ENCODE peak calls at places on chromosome 15, in five cellular contexts. K is pancreas, S is ovary, D is MCF 10A, A is iris pigment epithelial cell. F is an unnamed sample.
A peak's percentile ranks its signal among the peaks of the same experiment; 100 is the strongest.

GRCh38 chr15:60362318-60363023 is 35.3 kb downstream of the ANXA2 start:
- DNase-seq in D (peak; percentile 74), A (peak; percentile 81), K (no peak), S (no peak), F (peak; percentile 45)

GRCh38 chr15:85168642-85169173 is 187.1 kb downstream of the PDE8A start:
- DNase-seq in K (peak; percentile 81), D (peak; percentile 51), A (peak; percentile 23), S (no peak), F (peak; percentile 86)

GRCh38 chr15:58551764-58552504 is 120.1 kb downstream of the LIPC start:
- DNase-seq in S (peak; percentile 34), K (no peak), A (peak; percentile 99), D (peak; percentile 93), F (peak; percentile 29)

GRCh38 chr15:35958021-35958420 is 412.1 kb upstream of the DPH6 start:
- DNase-seq in S (no peak), D (no peak), K (no peak), A (peak; percentile 31), F (no peak)

GRCh38 chr15:90174140-90174891 is 26.8 kb upstream of the SEMA4B start:
- DNase-seq in A (peak; percentile 14), K (peak; percentile 82), S (peak; percentile 87), D (peak; percentile 81), F (no peak)

GRCh38 chr15:63509933-63510547 is 5.6 kb downstream of the USP3 start:
- DNase-seq in A (peak; percentile 77), K (no peak), S (no peak), D (peak; percentile 56), F (no peak)

GRCh38 chr15:36877796-36878744 is 222.3 kb downstream of the MEIS2 start:
- DNase-seq in A (no peak), S (no peak), K (no peak), D (no peak), F (no peak)

GRCh38 chr15:30991301-30992072 is at the start of gene MTMR10:
- DNase-seq in D (peak; percentile 65), K (peak; percentile 89), A (peak; percentile 75), S (peak; percentile 36), F (peak; percentile 90)

GRCh38 chr15:39204031-39204430 is 376.8 kb upstream of the THBS1 start:
- DNase-seq in K (no peak), D (no peak), A (peak; percentile 76), S (no peak), F (no peak)

GRCh38 chr15:57156210-57156887 is 220.0 kb upstream of the CGNL1 start:
- DNase-seq in S (no peak), K (no peak), A (no peak), D (no peak), F (no peak)

GRCh38 chr15:80106051-80106450 is 46.6 kb downstream of the ZFAND6 start:
- DNase-seq in D (peak; percentile 52), A (peak; percentile 63), K (no peak), S (no peak), F (no peak)

GRCh38 chr15:69394556-69395282 is 19.4 kb upstream of the KIF23 start:
- DNase-seq in D (peak; percentile 72), K (peak; percentile 96), S (peak; percentile 82), A (peak; percentile 67), F (peak; percentile 81)

GRCh38 chr15:96361309-96362000 is 31.0 kb downstream of the NR2F2 start:
- DNase-seq in S (no peak), K (no peak), D (no peak), A (no peak), F (no peak)

GRCh38 chr15:92634046-92634445 is 21.5 kb downstream of the FAM174B start:
- DNase-seq in A (no peak), S (no peak), D (no peak), K (no peak), F (no peak)

GRCh38 chr15:70752142-70752754 is 11.1 kb downstream of the UACA start:
- DNase-seq in A (peak; percentile 40), S (no peak), D (no peak), K (no peak), F (no peak)

GRCh38 chr15:61401903-61402698 is 173.0 kb upstream of the RORA start:
- DNase-seq in K (no peak), A (no peak), D (no peak), S (no peak), F (no peak)

GRCh38 chr15:64845183-64845611 is 3.5 kb downstream of the PLEKHO2 start:
- DNase-seq in S (peak; percentile 43), K (no peak), A (no peak), D (no peak), F (no peak)

GRCh38 chr15:36737430-36737891 is 158.0 kb downstream of the CDIN1 start:
- DNase-seq in S (no peak), K (no peak), D (peak; percentile 1), A (peak; percentile 63), F (peak; percentile 42)

GRCh38 chr15:26073430-26074333 is 210.6 kb upstream of the ATP10A start:
- DNase-seq in D (no peak), A (no peak), K (no peak), S (no peak), F (no peak)

GRCh38 chr15:39628821-39629220 is 47.9 kb downstream of the THBS1 start:
- DNase-seq in S (no peak), K (no peak), D (no peak), A (no peak), F (no peak)

GRCh38 chr15:30896211-30896606 is 7.5 kb upstream of the FAN1 start:
- DNase-seq in K (no peak), S (no peak), A (no peak), D (no peak), F (no peak)

GRCh38 chr15:59687831-59688230 is 1.3 kb downstream of the BNIP2 start:
- DNase-seq in A (peak; percentile 64), D (peak; percentile 2), K (no peak), S (no peak), F (peak; percentile 18)

GRCh38 chr15:39682366-39682765 is 100.3 kb downstream of the FSIP1 start:
- DNase-seq in K (no peak), D (no peak), A (peak; percentile 26), S (no peak), F (no peak)

GRCh38 chr15:68993276-68993675 is 21.2 kb upstream of the NOX5 start:
- DNase-seq in S (no peak), A (no peak), K (no peak), D (no peak), F (no peak)

GRCh38 chr15:70669966-70670658 is 93.2 kb downstream of the UACA start:
- DNase-seq in D (no peak), A (no peak), S (no peak), K (no peak), F (no peak)

GRCh38 chr15:63042879-63043340 is 363 bp downstream of the TPM1 start:
- DNase-seq in K (peak; percentile 73), A (peak; percentile 59), D (peak; percentile 40), S (no peak), F (no peak)

GRCh38 chr15:31465083-31465955 is 138.7 kb downstream of the KLF13 start:
- DNase-seq in K (no peak), A (no peak), D (peak; percentile 80), S (no peak), F (peak; percentile 88)

GRCh38 chr15:44153352-44153751 is 41.7 kb downstream of the FRMD5 start:
- DNase-seq in S (no peak), D (no peak), K (no peak), A (no peak), F (no peak)

GRCh38 chr15:66854012-66854965 is 152.3 kb downstream of the SMAD6 start:
- DNase-seq in K (no peak), S (no peak), A (no peak), D (no peak), F (no peak)

GRCh38 chr15:38842991-38843610 is 278.5 kb upstream of the RASGRP1 start:
- DNase-seq in D (no peak), K (no peak), S (no peak), A (peak; percentile 30), F (no peak)

GRCh38 chr15:92012368-92012629 is 158.8 kb downstream of the SLCO3A1 start:
- DNase-seq in S (no peak), D (no peak), K (no peak), A (no peak), F (no peak)

GRCh38 chr15:63990449-63990848 is 55.8 kb downstream of the DAPK2 start:
- DNase-seq in D (no peak), A (no peak), S (no peak), K (no peak), F (no peak)

GRCh38 chr15:63292771-63293170 is 15.4 kb downstream of the APH1B start:
- DNase-seq in D (no peak), A (peak; percentile 80), K (no peak), S (no peak), F (no peak)

GRCh38 chr15:68997050-68997449 is 17.4 kb upstream of the NOX5 start:
- DNase-seq in D (no peak), K (no peak), A (no peak), S (no peak), F (no peak)

GRCh38 chr15:31325432-31325975 is 1.1 kb upstream of the KLF13 start:
- DNase-seq in A (peak; percentile 29), S (peak; percentile 72), D (no peak), K (no peak), F (peak; percentile 43)

GRCh38 chr15:75785771-75786563 is 57.3 kb upstream of the UBE2Q2 start:
- DNase-seq in D (no peak), A (no peak), S (no peak), K (no peak), F (no peak)

GRCh38 chr15:52503788-52504496 is 24.7 kb downstream of the MYO5A start:
- DNase-seq in D (peak; percentile 41), S (no peak), K (no peak), A (peak; percentile 56), F (peak; percentile 57)

GRCh38 chr15:75723847-75724660 is 11.4 kb upstream of the CSPG4 start:
- DNase-seq in D (peak; percentile 75), K (peak; percentile 80), A (peak; percentile 95), S (peak; percentile 84), F (peak; percentile 97)

GRCh38 chr15:76939715-76940114 is 8.2 kb downstream of the RCN2 start:
- DNase-seq in K (no peak), S (no peak), D (no peak), A (peak; percentile 55), F (no peak)

F was measured in RWPE1.